ENCODE peak calls at places on chromosomes 16 and 17, in ten cellular contexts. One of them, this sample, is unnamed. For H3K4me1, the result is how much of the 10 kb centered on the place peaks cover.

GRCh38 chr17:82802141-82802540 is 37.7 kb downstream of the ZNF750 start:
- DNase-seq in cardiac muscle cell: peak
- DNase-seq in tibial artery: no peak
- DNase-seq in A549: no peak
- DNase-seq in breast epithelium: no peak
- DNase-seq in PC-3: no peak
- DNase-seq in psoas muscle: no peak
- DNase-seq in left lung: no peak
- DNase-seq in heart left ventricle: no peak
- DNase-seq in upper lobe of right lung: no peak
- DNase-seq in this sample: no peak

GRCh38 chr17:45234641-45235040 is 13.0 kb downstream of the FMNL1 start:
- DNase-seq in upper lobe of right lung: no peak
- DNase-seq in heart left ventricle: no peak
- DNase-seq in A549: no peak
- DNase-seq in PC-3: peak
- DNase-seq in cardiac muscle cell: no peak
- DNase-seq in psoas muscle: no peak
- DNase-seq in tibial artery: no peak
- DNase-seq in left lung: peak
- DNase-seq in breast epithelium: no peak
- DNase-seq in this sample: no peak

GRCh38 chr17:10699861-10700260 is 2.5 kb downstream of the ADPRM start:
- DNase-seq in A549: no peak
- DNase-seq in left lung: no peak
- DNase-seq in tibial artery: no peak
- DNase-seq in psoas muscle: no peak
- DNase-seq in breast epithelium: no peak
- DNase-seq in cardiac muscle cell: peak
- DNase-seq in heart left ventricle: no peak
- DNase-seq in PC-3: no peak
- DNase-seq in upper lobe of right lung: no peak
- DNase-seq in this sample: no peak

GRCh38 chr17:82098939-82099765 is 1.1 kb upstream of the FASN start:
- DNase-seq in left lung: no peak
- DNase-seq in heart left ventricle: no peak
- DNase-seq in cardiac muscle cell: no peak
- DNase-seq in tibial artery: no peak
- DNase-seq in breast epithelium: no peak
- DNase-seq in psoas muscle: no peak
- DNase-seq in A549: no peak
- DNase-seq in PC-3: no peak
- DNase-seq in upper lobe of right lung: no peak
- DNase-seq in this sample: no peak

GRCh38 chr17:82888583-82889495 is 49.0 kb upstream of the ZNF750 start:
- DNase-seq in tibial artery: no peak
- DNase-seq in PC-3: no peak
- DNase-seq in A549: no peak
- DNase-seq in psoas muscle: peak
- DNase-seq in heart left ventricle: peak
- DNase-seq in upper lobe of right lung: peak
- DNase-seq in cardiac muscle cell: no peak
- DNase-seq in left lung: peak
- DNase-seq in breast epithelium: peak
- DNase-seq in this sample: peak

GRCh38 chr17:78648293-78648692 is 71.1 kb upstream of the DNAH17 start:
- DNase-seq in A549: no peak
- DNase-seq in psoas muscle: no peak
- DNase-seq in heart left ventricle: no peak
- DNase-seq in PC-3: no peak
- DNase-seq in upper lobe of right lung: no peak
- DNase-seq in left lung: no peak
- DNase-seq in tibial artery: no peak
- DNase-seq in breast epithelium: no peak
- DNase-seq in cardiac muscle cell: no peak
- DNase-seq in this sample: no peak

GRCh38 chr16:3674513-3675295 is 20.2 kb downstream of the DNASE1 start:
- DNase-seq in left lung: peak
- DNase-seq in cardiac muscle cell: no peak
- DNase-seq in breast epithelium: no peak
- DNase-seq in psoas muscle: no peak
- DNase-seq in tibial artery: no peak
- DNase-seq in PC-3: no peak
- DNase-seq in A549: no peak
- DNase-seq in upper lobe of right lung: no peak
- DNase-seq in heart left ventricle: no peak
- DNase-seq in this sample: no peak

GRCh38 chr17:81249233-81250040 is 10.3 kb downstream of the NDUFAF8 start:
- DNase-seq in psoas muscle: peak
- DNase-seq in breast epithelium: no peak
- DNase-seq in upper lobe of right lung: no peak
- DNase-seq in tibial artery: no peak
- DNase-seq in PC-3: no peak
- DNase-seq in cardiac muscle cell: peak
- DNase-seq in A549: no peak
- DNase-seq in heart left ventricle: no peak
- DNase-seq in left lung: peak
- DNase-seq in this sample: peak

GRCh38 chr16:46883690-46884512 is at the start of gene GPT2:
- DNase-seq in A549: peak
- DNase-seq in heart left ventricle: peak
- DNase-seq in breast epithelium: peak
- DNase-seq in left lung: peak
- DNase-seq in upper lobe of right lung: peak
- DNase-seq in PC-3: peak
- DNase-seq in psoas muscle: peak
- DNase-seq in tibial artery: peak
- DNase-seq in cardiac muscle cell: peak
- DNase-seq in this sample: peak
- H3K4me1 ChIP-seq in A549: under half
- H3K4me1 ChIP-seq in heart left ventricle: under half
- H3K4me1 ChIP-seq in breast epithelium: under half
- H3K4me1 ChIP-seq in left lung: under half
- H3K4me1 ChIP-seq in upper lobe of right lung: under half
- H3K4me1 ChIP-seq in PC-3: under half
- H3K4me1 ChIP-seq in psoas muscle: under half
- H3K4me1 ChIP-seq in tibial artery: under half
- H3K4me1 ChIP-seq in cardiac muscle cell: under half
- H3K4me1 ChIP-seq in this sample: under half

GRCh38 chr17:64406321-64407200 is 15.9 kb upstream of the PECAM1 start:
- DNase-seq in left lung: no peak
- DNase-seq in upper lobe of right lung: peak
- DNase-seq in tibial artery: no peak
- DNase-seq in A549: no peak
- DNase-seq in PC-3: peak
- DNase-seq in cardiac muscle cell: peak
- DNase-seq in breast epithelium: no peak
- DNase-seq in heart left ventricle: no peak
- DNase-seq in psoas muscle: no peak
- DNase-seq in this sample: no peak
- TF ChIP-seq CTCF in left lung: no peak
- TF ChIP-seq CTCF in upper lobe of right lung: no peak
- TF ChIP-seq CTCF in tibial artery: no peak
- TF ChIP-seq CTCF in A549: no peak
- TF ChIP-seq CTCF in PC-3: no peak
- TF ChIP-seq CTCF in cardiac muscle cell: no peak
- TF ChIP-seq CTCF in breast epithelium: no peak
- TF ChIP-seq CTCF in heart left ventricle: no peak
- TF ChIP-seq CTCF in psoas muscle: no peak
- TF ChIP-seq CTCF in this sample: no peak

GRCh38 chr17:4853195-4853762 is 20.1 kb downstream of the MINK1 start:
- DNase-seq in heart left ventricle: no peak
- DNase-seq in PC-3: no peak
- DNase-seq in A549: no peak
- DNase-seq in upper lobe of right lung: no peak
- DNase-seq in left lung: no peak
- DNase-seq in tibial artery: no peak
- DNase-seq in breast epithelium: no peak
- DNase-seq in cardiac muscle cell: no peak
- DNase-seq in psoas muscle: no peak
- DNase-seq in this sample: no peak
- H3K4me1 ChIP-seq in heart left ventricle: under half
- H3K4me1 ChIP-seq in PC-3: under half
- H3K4me1 ChIP-seq in A549: half or more
- H3K4me1 ChIP-seq in upper lobe of right lung: half or more
- H3K4me1 ChIP-seq in left lung: under half
- H3K4me1 ChIP-seq in tibial artery: under half
- H3K4me1 ChIP-seq in breast epithelium: under half
- H3K4me1 ChIP-seq in cardiac muscle cell: under half
- H3K4me1 ChIP-seq in psoas muscle: under half
- H3K4me1 ChIP-seq in this sample: half or more

GRCh38 chr16:31458073-31458834 is 1.0 kb upstream of the ARMC5 start:
- DNase-seq in A549: peak
- DNase-seq in left lung: peak
- DNase-seq in breast epithelium: no peak
- DNase-seq in PC-3: no peak
- DNase-seq in tibial artery: peak
- DNase-seq in psoas muscle: peak
- DNase-seq in cardiac muscle cell: peak
- DNase-seq in upper lobe of right lung: peak
- DNase-seq in heart left ventricle: no peak
- DNase-seq in this sample: peak
- TF ChIP-seq CTCF in A549: no peak
- TF ChIP-seq CTCF in left lung: no peak
- TF ChIP-seq CTCF in breast epithelium: no peak
- TF ChIP-seq CTCF in PC-3: no peak
- TF ChIP-seq CTCF in tibial artery: peak
- TF ChIP-seq CTCF in psoas muscle: no peak
- TF ChIP-seq CTCF in cardiac muscle cell: no peak
- TF ChIP-seq CTCF in upper lobe of right lung: no peak
- TF ChIP-seq CTCF in heart left ventricle: no peak
- TF ChIP-seq CTCF in this sample: no peak

DNA sequence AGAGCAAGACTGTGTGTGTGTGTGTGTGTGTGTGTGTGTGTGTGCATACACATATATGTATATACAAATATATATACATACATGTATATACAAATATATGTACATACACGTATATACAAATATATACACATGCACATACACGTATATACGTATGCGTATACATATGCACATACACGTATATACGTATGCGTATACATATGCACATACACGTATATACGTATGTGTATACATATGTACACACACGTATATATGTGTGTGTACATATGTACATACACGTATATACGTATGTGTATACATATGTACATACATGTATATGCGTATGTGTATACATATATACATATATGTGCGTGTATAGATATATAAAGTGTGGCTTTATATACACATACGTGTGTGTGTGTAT is 31.4 kb downstream of the SPHK1 start:
- DNase-seq in heart left ventricle: no peak
- DNase-seq in left lung: no peak
- DNase-seq in psoas muscle: no peak
- DNase-seq in A549: no peak
- DNase-seq in breast epithelium: no peak
- DNase-seq in PC-3: no peak
- DNase-seq in upper lobe of right lung: no peak
- DNase-seq in tibial artery: no peak
- DNase-seq in cardiac muscle cell: no peak
- DNase-seq in this sample: no peak
- H3K4me1 ChIP-seq in heart left ventricle: under half
- H3K4me1 ChIP-seq in left lung: under half
- H3K4me1 ChIP-seq in psoas muscle: half or more
- H3K4me1 ChIP-seq in A549: under half
- H3K4me1 ChIP-seq in breast epithelium: under half
- H3K4me1 ChIP-seq in PC-3: under half
- H3K4me1 ChIP-seq in upper lobe of right lung: under half
- H3K4me1 ChIP-seq in tibial artery: under half
- H3K4me1 ChIP-seq in cardiac muscle cell: under half
- H3K4me1 ChIP-seq in this sample: under half

GRCh38 chr16:89374393-89374948 is 115.9 kb downstream of the ANKRD11 start:
- DNase-seq in PC-3: peak
- DNase-seq in A549: no peak
- DNase-seq in upper lobe of right lung: no peak
- DNase-seq in breast epithelium: no peak
- DNase-seq in cardiac muscle cell: no peak
- DNase-seq in left lung: no peak
- DNase-seq in heart left ventricle: no peak
- DNase-seq in tibial artery: no peak
- DNase-seq in psoas muscle: no peak
- DNase-seq in this sample: no peak
- TF ChIP-seq CTCF in PC-3: peak
- TF ChIP-seq CTCF in A549: no peak
- TF ChIP-seq CTCF in upper lobe of right lung: no peak
- TF ChIP-seq CTCF in breast epithelium: no peak
- TF ChIP-seq CTCF in cardiac muscle cell: no peak
- TF ChIP-seq CTCF in left lung: no peak
- TF ChIP-seq CTCF in heart left ventricle: no peak
- TF ChIP-seq CTCF in tibial artery: no peak
- TF ChIP-seq CTCF in psoas muscle: no peak
- TF ChIP-seq CTCF in this sample: no peak

DNA sequence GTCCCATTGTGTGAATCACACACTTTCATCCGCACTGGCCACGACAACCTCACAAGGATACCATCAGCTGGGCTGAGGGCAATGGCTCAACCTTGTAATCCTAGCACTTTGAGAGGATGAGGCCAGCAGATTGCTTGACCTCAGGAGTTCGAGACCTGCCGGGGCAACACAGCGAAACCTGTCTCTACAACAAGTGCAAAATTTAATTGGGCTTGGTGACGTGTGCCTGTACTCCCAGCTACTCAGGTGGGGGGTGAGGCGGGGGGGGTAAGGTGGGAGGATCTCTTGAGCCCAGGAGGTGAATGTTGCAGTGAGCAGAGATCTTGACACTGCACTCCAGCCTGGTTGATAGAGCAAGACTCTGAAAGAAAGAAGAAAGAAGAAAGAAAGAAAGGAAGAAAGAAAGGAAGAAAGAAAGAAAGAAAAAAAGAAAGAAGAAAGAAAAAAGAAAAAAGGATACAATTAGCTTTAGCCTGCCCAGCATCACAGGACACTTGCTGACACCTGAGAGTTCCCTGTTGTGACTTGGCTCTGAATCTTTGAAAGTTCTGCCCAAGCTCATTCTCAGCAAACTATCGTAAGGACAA is 5.2 kb upstream of the MT1E start:
- DNase-seq in tibial artery: no peak
- DNase-seq in A549: no peak
- DNase-seq in cardiac muscle cell: no peak
- DNase-seq in breast epithelium: no peak
- DNase-seq in PC-3: no peak
- DNase-seq in psoas muscle: no peak
- DNase-seq in heart left ventricle: no peak
- DNase-seq in left lung: no peak
- DNase-seq in upper lobe of right lung: no peak
- DNase-seq in this sample: no peak
- H3K4me1 ChIP-seq in tibial artery: under half
- H3K4me1 ChIP-seq in A549: under half
- H3K4me1 ChIP-seq in cardiac muscle cell: under half
- H3K4me1 ChIP-seq in breast epithelium: under half
- H3K4me1 ChIP-seq in PC-3: under half
- H3K4me1 ChIP-seq in psoas muscle: under half
- H3K4me1 ChIP-seq in heart left ventricle: under half
- H3K4me1 ChIP-seq in left lung: under half
- H3K4me1 ChIP-seq in upper lobe of right lung: under half
- H3K4me1 ChIP-seq in this sample: under half

This sample was measured in lower lobe of right lung.